ENCODE peak calls at places on chromosome 21, in nine cellular contexts. U is substantia nigra, O is sigmoid colon, E is neural progenitor cell, F is hepatocyte, V is GM23248, Z is thoracic aorta, N is mesenchymal stem cell, L is heart left ventricle. K is an unnamed sample.

GRCh38 chr21:23936224-23936623 is 1671.1 kb downstream of the MRPL39 start:
- DNase-seq in U (no peak), O (no peak), E (peak), F (peak), V (no peak), Z (no peak), N (no peak), L (no peak), K (no peak)

GRCh38 chr21:15682977-15683376 is 46.8 kb upstream of the USP25 start:
- DNase-seq in U (no peak), O (no peak), E (no peak), F (no peak), V (peak), Z (no peak), N (peak), L (no peak), K (no peak)

GRCh38 chr21:32916522-32917099 is 109.1 kb upstream of the OLIG2 start:
- DNase-seq in U (no peak), O (no peak), E (no peak), F (no peak), V (peak), Z (no peak), N (no peak), L (no peak), K (no peak)

GRCh38 chr21:26965567-26966359 is 1.1 kb downstream of the ADAMTS5 start:
- DNase-seq in U (peak), O (peak), E (peak), F (peak), V (peak), Z (no peak), N (peak), L (peak), K (peak)

GRCh38 chr21:15029077-15029476 is 35.7 kb downstream of the NRIP1 start:
- DNase-seq in U (no peak), O (no peak), E (no peak), F (no peak), V (no peak), Z (no peak), N (no peak), L (no peak), K (no peak)

GRCh38 chr21:17428484-17428869 is 84.4 kb upstream of the CXADR start:
- DNase-seq in U (no peak), O (no peak), E (no peak), F (no peak), V (no peak), Z (no peak), N (no peak), L (no peak), K (no peak)

GRCh38 chr21:35232545-35233176 is 183.6 kb upstream of the RUNX1 start:
- DNase-seq in U (no peak), O (no peak), E (no peak), F (peak), V (peak), Z (no peak), N (peak), L (no peak), K (no peak)

GRCh38 chr21:39022901-39023693 is 160.2 kb downstream of the PSMG1 start:
- DNase-seq in U (no peak), O (peak), E (no peak), F (no peak), V (peak), Z (peak), N (peak), L (peak), K (no peak)

GRCh38 chr21:26438976-26439375 is 134.1 kb downstream of the CYYR1 start:
- DNase-seq in U (no peak), O (no peak), E (no peak), F (no peak), V (no peak), Z (no peak), N (no peak), L (no peak), K (no peak)

GRCh38 chr21:17921579-17922530 is 102.7 kb upstream of the C21orf91 start:
- DNase-seq in U (no peak), O (no peak), E (no peak), F (peak), V (peak), Z (no peak), N (peak), L (peak), K (no peak)

GRCh38 chr21:36021251-36021837 is 39.0 kb downstream of the SETD4 start:
- DNase-seq in U (no peak), O (no peak), E (no peak), F (no peak), V (no peak), Z (no peak), N (no peak), L (no peak), K (no peak)

GRCh38 chr21:31509108-31510017 is 150.1 kb upstream of the SOD1 start:
- DNase-seq in U (no peak), O (no peak), E (peak), F (peak), V (peak), Z (no peak), N (peak), L (no peak), K (peak)

GRCh38 chr21:35578350-35578782 is 482.0 kb downstream of the SETD4 start:
- DNase-seq in U (no peak), O (no peak), E (no peak), F (no peak), V (peak), Z (no peak), N (peak), L (no peak), K (no peak)

GRCh38 chr21:44964381-44964780 is 24.6 kb downstream of the SLX9 start:
- DNase-seq in U (no peak), O (no peak), E (no peak), F (no peak), V (no peak), Z (no peak), N (no peak), L (no peak), K (no peak)
- H3K27ac ChIP-seq in U (no peak), O (peak), E (no peak), F (no peak), V (no peak), Z (peak), N (no peak), L (no peak), K (no peak)

GRCh38 chr21:43349644-43350043 is 77.3 kb downstream of the SIK1 start:
- DNase-seq in U (no peak), O (no peak), E (no peak), F (no peak), V (no peak), Z (no peak), N (no peak), L (no peak), K (no peak)
- H3K27ac ChIP-seq in U (no peak), O (no peak), E (no peak), F (no peak), V (no peak), Z (no peak), N (no peak), L (peak), K (no peak)

GRCh38 chr21:41677671-41678015 is 89.2 kb downstream of the RIPK4 start:
- DNase-seq in U (no peak), O (no peak), E (no peak), F (no peak), V (no peak), Z (no peak), N (no peak), L (no peak), K (no peak)
- H3K27ac ChIP-seq in U (no peak), O (no peak), E (no peak), F (peak), V (no peak), Z (no peak), N (no peak), L (no peak), K (peak)

GRCh38 chr21:29431680-29432079 is 133.0 kb downstream of the BACH1 start:
- DNase-seq in U (no peak), O (no peak), E (no peak), F (no peak), V (no peak), Z (no peak), N (no peak), L (no peak), K (no peak)

GRCh38 chr21:29434081-29434480 is 135.4 kb downstream of the BACH1 start:
- DNase-seq in U (no peak), O (no peak), E (no peak), F (no peak), V (no peak), Z (no peak), N (peak), L (no peak), K (no peak)

GRCh38 chr21:29436143-29436542 is 137.4 kb downstream of the BACH1 start:
- DNase-seq in U (no peak), O (no peak), E (no peak), F (no peak), V (no peak), Z (no peak), N (no peak), L (peak), K (no peak)

GRCh38 chr21:29433366-29434059 is 134.8 kb downstream of the BACH1 start:
- DNase-seq in U (no peak), O (no peak), E (no peak), F (peak), V (peak), Z (no peak), N (peak), L (no peak), K (no peak)

GRCh38 chr21:29436650-29437049 is 137.9 kb downstream of the BACH1 start:
- DNase-seq in U (no peak), O (no peak), E (no peak), F (no peak), V (no peak), Z (no peak), N (no peak), L (no peak), K (no peak)
- H3K27ac ChIP-seq in U (no peak), O (no peak), E (no peak), F (no peak), V (no peak), Z (no peak), N (no peak), L (no peak), K (no peak)

DNA sequence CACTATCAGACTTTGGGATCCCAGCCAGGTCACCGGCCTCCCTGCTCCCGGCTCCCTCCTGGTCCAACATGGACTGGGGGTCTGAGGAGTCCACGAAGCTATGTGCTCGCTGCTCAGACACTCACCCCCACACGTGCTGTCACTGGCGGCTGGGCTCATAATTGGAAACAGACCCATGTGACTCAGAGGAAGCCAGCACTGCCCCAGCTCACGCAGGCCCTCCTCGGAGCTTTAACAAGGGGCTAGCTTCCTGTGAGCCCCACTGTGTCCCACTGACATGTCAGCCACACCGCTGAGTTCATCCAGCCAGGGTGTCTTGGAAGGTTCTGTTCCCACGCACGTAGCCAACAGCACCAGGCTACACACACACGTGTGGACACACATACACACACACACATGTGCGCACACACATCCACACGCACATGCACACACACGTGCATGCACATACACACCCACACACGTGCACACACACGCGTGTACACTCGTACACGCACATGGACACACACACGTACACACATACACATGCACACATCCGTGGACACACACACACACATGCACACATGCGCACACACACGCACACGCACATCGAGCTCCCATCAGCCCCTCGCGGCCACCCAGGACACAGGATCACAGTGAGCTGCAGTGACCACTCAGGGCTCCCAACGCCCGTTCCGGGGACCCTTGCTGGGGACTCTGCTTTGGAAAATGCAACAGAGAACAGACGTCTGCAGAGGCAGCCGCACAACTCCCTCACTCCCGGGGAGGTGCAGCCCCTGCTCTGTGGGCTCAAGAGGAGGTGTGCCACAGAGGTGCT is 18.3 kb upstream of the COL6A2 start:
- DNase-seq in U (no peak), O (peak), E (no peak), F (peak), V (peak), Z (no peak), N (peak), L (peak), K (no peak)
- H3K27ac ChIP-seq in U (no peak), O (peak), E (no peak), F (peak), V (peak), Z (no peak), N (no peak), L (no peak), K (no peak)

GRCh38 chr21:37659874-37660273 is 256.4 kb downstream of the KCNJ6 start:
- DNase-seq in U (no peak), O (no peak), E (no peak), F (no peak), V (no peak), Z (no peak), N (no peak), L (no peak), K (no peak)
- H3K27ac ChIP-seq in U (no peak), O (no peak), E (no peak), F (no peak), V (no peak), Z (peak), N (no peak), L (no peak), K (no peak)